ENCODE peak calls at places on chromosomes 1 and 21, in seven cellular contexts. C is thyroid gland; V is PC-9; F is aorta; K is CD8-positive, alpha-beta memory T cell; N is pancreas; D is mesendoderm. M is an unnamed sample. For H3K4me1, the result is how much of the 10 kb centered on the place peaks cover.

GRCh38 chr1:66758247-66758755 is 6.0 kb downstream of the DYNLT5 start:
- DNase-seq in C (no peak), V (no peak), F (no peak), K (no peak), N (no peak), D (no peak), M (no peak)

GRCh38 chr1:65429806-65430205 is 9.3 kb downstream of the LEPR start:
- DNase-seq in C (no peak), V (peak), F (no peak), K (no peak), N (no peak), D (no peak), M (no peak)

GRCh38 chr1:225777058-225777582 is 506 bp upstream of the SRP9 start:
- DNase-seq in C (no peak), V (no peak), F (no peak), K (peak), N (no peak), D (no peak), M (no peak)

GRCh38 chr1:79887059-79887458 is 880.5 kb upstream of the ADGRL4 start:
- DNase-seq in C (no peak), V (no peak), F (no peak), K (no peak), N (no peak), D (no peak), M (no peak)

GRCh38 chr1:154744352-154744751 is 125.7 kb downstream of the KCNN3 start:
- DNase-seq in C (no peak), V (no peak), F (no peak), K (no peak), N (no peak), D (no peak), M (no peak)

GRCh38 chr1:31769720-31770390 is 5.7 kb upstream of the ADGRB2 start:
- DNase-seq in C (peak), V (no peak), F (no peak), K (no peak), N (no peak), D (peak), M (no peak)

GRCh38 chr1:34645919-34646318 is 108.9 kb upstream of the GJB5 start:
- DNase-seq in C (no peak), V (no peak), F (no peak), K (no peak), N (no peak), D (no peak), M (no peak)

GRCh38 chr1:85587846-85588245 is 7.3 kb downstream of the CCN1 start:
- DNase-seq in C (peak), V (no peak), F (no peak), K (no peak), N (no peak), D (no peak), M (no peak)

GRCh38 chr1:192809286-192810252 is 730 bp downstream of the RGS2 start:
- DNase-seq in C (peak), V (no peak), F (no peak), K (peak), N (no peak), D (peak), M (peak)

GRCh38 chr1:53967409-53968124 is 21.4 kb downstream of the LRRC42 start:
- DNase-seq in C (no peak), V (no peak), F (no peak), K (no peak), N (no peak), D (no peak), M (no peak)

GRCh38 chr1:206687915-206688442 is 3.3 kb downstream of the MAPKAPK2 start:
- DNase-seq in C (no peak), V (no peak), F (no peak), K (no peak), N (no peak), D (peak), M (no peak)

GRCh38 chr1:36913523-36914060 is 120.7 kb downstream of the GRIK3 start:
- DNase-seq in C (no peak), V (no peak), F (no peak), K (no peak), N (no peak), D (peak), M (peak)

GRCh38 chr21:35559881-35560280 is 500.4 kb downstream of the SETD4 start:
- DNase-seq in C (no peak), V (no peak), F (no peak), K (no peak), N (no peak), D (no peak), M (no peak)

GRCh38 chr1:19942657-19943056 is 19.2 kb upstream of the PLA2G2E start:
- DNase-seq in C (no peak), V (no peak), F (no peak), K (no peak), N (no peak), D (no peak), M (no peak)

GRCh38 chr1:177069489-177069888 is 95.0 kb downstream of the ASTN1 start:
- DNase-seq in C (no peak), V (no peak), F (no peak), K (no peak), N (no peak), D (no peak), M (no peak)

GRCh38 chr1:237201155-237201554 is 159.2 kb downstream of the RYR2 start:
- DNase-seq in C (no peak), V (no peak), F (no peak), K (no peak), N (no peak), D (no peak), M (no peak)

GRCh38 chr1:107480548-107480947 is 339.7 kb downstream of the NTNG1 start:
- DNase-seq in C (no peak), V (no peak), F (peak), K (no peak), N (no peak), D (no peak), M (no peak)

GRCh38 chr1:186212574-186213224 is 162.4 kb downstream of the TPR start:
- DNase-seq in C (peak), V (peak), F (no peak), K (no peak), N (peak), D (peak), M (peak)

GRCh38 chr1:109906160-109906838 is 4.3 kb upstream of the CSF1 start:
- DNase-seq in C (no peak), V (no peak), F (no peak), K (peak), N (no peak), D (no peak), M (no peak)

GRCh38 chr1:25474439-25475047 is 43.8 kb downstream of the MACO1 start:
- DNase-seq in C (no peak), V (no peak), F (no peak), K (no peak), N (no peak), D (no peak), M (no peak)

GRCh38 chr21:35578831-35579470 is 481.4 kb downstream of the SETD4 start:
- DNase-seq in C (no peak), V (no peak), F (no peak), K (no peak), N (no peak), D (no peak), M (no peak)

GRCh38 chr1:12475158-12475934 is 142.7 kb downstream of the DHRS3 start:
- DNase-seq in C (peak), V (no peak), F (no peak), K (no peak), N (peak), D (no peak), M (no peak)
- H3K27ac ChIP-seq in C (peak), V (peak), F (peak), K (peak), N (peak), D (no peak), M (peak)

GRCh38 chr1:215877452-215877951 is 310.4 kb downstream of the KCTD3 start:
- DNase-seq in C (no peak), V (no peak), F (no peak), K (no peak), N (no peak), D (no peak), M (no peak)

GRCh38 chr1:215872658-215873057 is 305.6 kb downstream of the KCTD3 start:
- DNase-seq in C (no peak), V (no peak), F (no peak), K (no peak), N (no peak), D (peak), M (no peak)

GRCh38 chr1:215875712-215876111 is 308.6 kb downstream of the KCTD3 start:
- DNase-seq in C (no peak), V (no peak), F (no peak), K (no peak), N (no peak), D (no peak), M (no peak)

GRCh38 chr1:215878128-215878527 is 311.0 kb downstream of the KCTD3 start:
- DNase-seq in C (no peak), V (no peak), F (no peak), K (no peak), N (no peak), D (no peak), M (no peak)

DNA sequence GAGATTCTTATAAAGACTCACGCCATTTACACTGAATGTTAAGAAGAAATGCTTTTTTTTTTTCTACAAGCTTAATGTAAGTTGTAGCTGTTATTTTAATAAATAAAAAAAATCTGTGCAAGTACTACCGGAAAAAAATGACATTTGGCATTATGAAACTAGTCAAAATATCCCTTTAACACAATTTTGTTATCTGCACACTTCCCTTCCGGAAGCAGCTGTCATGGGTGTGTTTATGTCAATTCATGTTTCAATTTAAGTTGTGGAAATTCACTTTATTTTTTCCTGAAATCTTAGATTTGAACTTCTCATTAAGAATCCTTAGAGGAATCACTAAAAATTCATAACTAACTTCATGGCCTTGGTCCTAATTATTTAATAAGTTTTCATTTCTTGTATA is 308.1 kb downstream of the KCTD3 start:
- DNase-seq in C (no peak), V (no peak), F (no peak), K (no peak), N (no peak), D (no peak), M (no peak)
- H3K4me1 ChIP-seq in C (under half), V (under half), F (under half), K (under half), N (under half), D (under half), M (under half)

DNA sequence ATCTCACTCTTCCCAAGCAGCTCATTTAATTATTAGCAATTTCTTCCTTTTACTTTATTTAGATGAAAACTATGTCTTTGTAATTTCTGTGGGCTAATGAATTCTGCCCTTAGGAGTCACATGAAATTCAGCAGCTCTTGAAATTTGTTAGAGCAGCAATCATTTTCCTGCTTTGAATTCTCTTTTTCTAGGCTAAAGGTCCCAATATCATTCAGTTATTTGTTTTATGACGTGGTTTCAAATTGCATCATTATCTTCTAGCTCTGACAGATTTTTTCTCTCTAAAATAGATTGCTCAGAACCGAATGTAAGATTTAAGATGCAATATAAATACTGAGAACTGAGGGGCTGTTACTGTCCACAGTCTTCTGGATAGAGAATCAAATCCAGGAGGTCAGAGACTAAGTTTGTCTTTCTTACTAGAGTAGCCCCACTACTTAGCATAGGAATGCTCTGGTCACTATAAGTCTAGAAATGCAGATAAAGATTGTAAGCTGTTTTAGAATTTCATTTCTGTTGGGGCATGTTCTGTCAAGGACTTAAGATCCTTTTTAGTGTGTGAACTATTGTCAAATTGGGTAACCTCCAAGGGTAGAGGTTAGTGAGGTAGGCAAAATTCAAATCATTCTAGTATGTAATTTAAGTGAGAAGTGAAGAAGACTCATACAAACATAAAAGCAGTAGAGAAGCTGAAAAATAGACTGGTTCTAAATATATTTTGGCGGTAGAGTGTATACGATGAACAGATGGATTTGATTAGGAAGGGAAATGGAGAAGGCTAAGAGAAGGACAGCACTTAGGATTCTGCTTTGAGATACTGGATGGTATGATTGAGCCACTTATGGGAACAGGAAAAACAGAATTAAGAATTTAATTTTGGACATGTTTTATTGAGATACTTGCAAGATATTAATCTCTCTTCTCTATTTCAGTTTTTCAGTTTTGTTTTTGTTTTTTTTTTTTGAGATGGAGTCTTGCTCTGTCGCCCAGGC is 59.8 kb downstream of the EPB41 start:
- DNase-seq in C (no peak), V (no peak), F (no peak), K (no peak), N (no peak), D (no peak), M (no peak)
- H3K27ac ChIP-seq in C (no peak), V (peak), F (no peak), K (no peak), N (no peak), D (no peak), M (no peak)

GRCh38 chr1:92315766-92316413 is 17.0 kb downstream of the RPAP2 start:
- DNase-seq in C (no peak), V (no peak), F (no peak), K (peak), N (no peak), D (no peak), M (no peak)
- H3K4me1 ChIP-seq in C (under half), V (under half), F (under half), K (half or more), N (under half), D (under half), M (under half)

GRCh38 chr1:43405876-43406234 is 16.2 kb downstream of the SZT2 start:
- DNase-seq in C (no peak), V (no peak), F (peak), K (no peak), N (no peak), D (no peak), M (no peak)
- H3K27ac ChIP-seq in C (no peak), V (no peak), F (no peak), K (no peak), N (no peak), D (no peak), M (no peak)